ENCODE peak calls at places on chromosomes 12 and 14, in four cellular contexts. E, G, P and B are unnamed samples.

GRCh38 chr14:103388664-103389063 is 3.4 kb downstream of the MARK3 start:
- DNase-seq in E (no peak), G (no peak), P (no peak), B (no peak)

GRCh38 chr14:101774006-101774755 is 12.7 kb downstream of the PPP2R5C start:
- DNase-seq in P (no peak), G (no peak), E (no peak), B (no peak)

GRCh38 chr12:116675339-116676107 is 62.3 kb downstream of the SPRING1 start:
- DNase-seq in P (no peak), G (no peak), E (no peak), B (no peak)

GRCh38 chr14:93175492-93175891 is 9.2 kb downstream of the MOAP1 start:
- DNase-seq in E (no peak), G (no peak), P (no peak), B (no peak)

GRCh38 chr14:98138666-98139065 is 1133.3 kb downstream of the BCL11B start:
- DNase-seq in E (peak; percentile 43), P (peak; percentile 22), G (no peak), B (no peak)

GRCh38 chr12:50803230-50803629 is 39.3 kb downstream of the ATF1 start:
- DNase-seq in G (no peak), P (no peak), E (no peak), B (no peak)

GRCh38 chr14:89702151-89702936 is 252.2 kb downstream of the EFCAB11 start:
- DNase-seq in G (no peak), E (peak; percentile 21), P (peak; percentile 59), B (no peak)

GRCh38 chr14:41167040-41167439 is 439.6 kb upstream of the LRFN5 start:
- DNase-seq in G (no peak), E (no peak), P (no peak), B (no peak)

GRCh38 chr12:131493068-131493826 is 217.6 kb upstream of the SFSWAP start:
- DNase-seq in G (no peak), P (no peak), E (no peak), B (no peak)

GRCh38 chr12:131309700-131310099 is 356.0 kb downstream of the ADGRD1 start:
- DNase-seq in P (no peak), G (no peak), E (no peak), B (no peak)

GRCh38 chr12:69484428-69484827 is 14.2 kb downstream of the FRS2 start:
- DNase-seq in G (no peak), E (no peak), P (no peak), B (no peak)

GRCh38 chr12:98574110-98574509 is 19.4 kb upstream of the SLC25A3 start:
- DNase-seq in P (no peak), G (no peak), E (no peak), B (peak; percentile 68)

GRCh38 chr14:89543420-89543790 is 126.4 kb upstream of the FOXN3 start:
- DNase-seq in E (peak; percentile 21), G (no peak), P (no peak), B (no peak)

GRCh38 chr12:43285248-43285647 is 266.8 kb downstream of the ADAMTS20 start:
- DNase-seq in E (no peak), G (peak; percentile 79), P (peak; percentile 85), B (peak; percentile 95)

GRCh38 chr14:37763266-37763665 is 167.8 kb downstream of the TTC6 start:
- DNase-seq in G (no peak), E (no peak), P (no peak), B (no peak)